ENCODE peak calls at places on chromosomes 12 and 14, in four cellular contexts. One of them, this sample, is unnamed.
A peak's percentile ranks its signal among the peaks of the same experiment; 100 is the strongest.

GRCh38 chr14:86288336-86288735 is 758.4 kb downstream of the FLRT2 start:
- DNase-seq in lower lobe of right lung: no peak
- DNase-seq in tibial artery: no peak
- DNase-seq in GM12878: no peak
- DNase-seq in this sample: no peak

GRCh38 chr12:553216-554000 is 93.7 kb downstream of the B4GALNT3 start:
- DNase-seq in tibial artery: peak; percentile 42
- DNase-seq in GM12878: no peak
- DNase-seq in lower lobe of right lung: no peak
- DNase-seq in this sample: no peak

GRCh38 chr14:101520621-101521305 is 40.5 kb upstream of the DIO3 start:
- DNase-seq in GM12878: no peak
- DNase-seq in lower lobe of right lung: no peak
- DNase-seq in tibial artery: peak; percentile 83
- DNase-seq in this sample: no peak

GRCh38 chr14:65290830-65291229 is 121.7 kb upstream of the FUT8 start:
- DNase-seq in GM12878: no peak
- DNase-seq in tibial artery: no peak
- DNase-seq in lower lobe of right lung: no peak
- DNase-seq in this sample: no peak

GRCh38 chr12:98344034-98344565 is 171.3 kb upstream of the TMPO start:
- DNase-seq in tibial artery: no peak
- DNase-seq in GM12878: no peak
- DNase-seq in lower lobe of right lung: no peak
- DNase-seq in this sample: no peak

GRCh38 chr12:113062502-113063395 is 6.2 kb downstream of the DTX1 start:
- DNase-seq in GM12878: no peak
- DNase-seq in lower lobe of right lung: no peak
- DNase-seq in tibial artery: no peak
- DNase-seq in this sample: peak; percentile 86

GRCh38 chr14:105857816-105858675 is 331.7 kb downstream of the TMEM121 start:
- DNase-seq in tibial artery: no peak
- DNase-seq in GM12878: no peak
- DNase-seq in lower lobe of right lung: peak; percentile 46
- DNase-seq in this sample: peak; percentile 18

GRCh38 chr14:54219281-54220121 is 177.3 kb upstream of the CDKN3 start:
- DNase-seq in GM12878: no peak
- DNase-seq in tibial artery: no peak
- DNase-seq in lower lobe of right lung: no peak
- DNase-seq in this sample: no peak

GRCh38 chr14:91339076-91339475 is 78.5 kb downstream of the CCDC88C start:
- DNase-seq in tibial artery: no peak
- DNase-seq in lower lobe of right lung: no peak
- DNase-seq in GM12878: no peak
- DNase-seq in this sample: no peak

GRCh38 chr14:71628433-71628832 is 303.8 kb upstream of the RGS6 start:
- DNase-seq in lower lobe of right lung: no peak
- DNase-seq in tibial artery: no peak
- DNase-seq in GM12878: no peak
- DNase-seq in this sample: no peak

GRCh38 chr12:6964605-6965025 is 5.8 kb downstream of the PHB2 start:
- DNase-seq in GM12878: no peak
- DNase-seq in tibial artery: no peak
- DNase-seq in lower lobe of right lung: no peak
- DNase-seq in this sample: no peak

GRCh38 chr12:123288751-123289346 is 17.2 kb upstream of the CDK2AP1 start:
- DNase-seq in tibial artery: no peak
- DNase-seq in lower lobe of right lung: no peak
- DNase-seq in GM12878: no peak
- DNase-seq in this sample: no peak

GRCh38 chr12:125136702-125137101 is 71.5 kb downstream of the AACS start:
- DNase-seq in lower lobe of right lung: no peak
- DNase-seq in tibial artery: no peak
- DNase-seq in GM12878: no peak
- DNase-seq in this sample: no peak

GRCh38 chr14:37587438-37587837 is 7.6 kb downstream of the FOXA1 start:
- DNase-seq in tibial artery: no peak
- DNase-seq in lower lobe of right lung: no peak
- DNase-seq in GM12878: no peak
- DNase-seq in this sample: no peak

GRCh38 chr12:109388167-109388563 is 40.5 kb downstream of the MYO1H start:
- DNase-seq in tibial artery: no peak
- DNase-seq in GM12878: no peak
- DNase-seq in lower lobe of right lung: no peak
- DNase-seq in this sample: no peak

GRCh38 chr12:24861751-24862575 is 86.9 kb downstream of the BCAT1 start:
- DNase-seq in tibial artery: no peak
- DNase-seq in GM12878: no peak
- DNase-seq in lower lobe of right lung: no peak
- DNase-seq in this sample: no peak

GRCh38 chr14:58200480-58200841 is 512 bp downstream of the ACTR10 start:
- DNase-seq in lower lobe of right lung: no peak
- DNase-seq in tibial artery: no peak
- DNase-seq in GM12878: no peak
- DNase-seq in this sample: no peak

GRCh38 chr12:30908389-30909087 is 18.0 kb upstream of the TSPAN11 start:
- DNase-seq in GM12878: no peak
- DNase-seq in tibial artery: no peak
- DNase-seq in lower lobe of right lung: no peak
- DNase-seq in this sample: no peak

GRCh38 chr12:53340398-53340797 is 4.2 kb upstream of the SP7 start:
- DNase-seq in lower lobe of right lung: no peak
- DNase-seq in tibial artery: no peak
- DNase-seq in GM12878: no peak
- DNase-seq in this sample: no peak

GRCh38 chr12:109999983-110000505 is 814 bp downstream of the ANKRD13A start:
- DNase-seq in GM12878: no peak
- DNase-seq in lower lobe of right lung: peak; percentile 56
- DNase-seq in tibial artery: peak; percentile 80
- DNase-seq in this sample: peak; percentile 62

GRCh38 chr12:51821423-51822260 is 26.9 kb downstream of the FIGNL2 start:
- DNase-seq in lower lobe of right lung: no peak
- DNase-seq in tibial artery: no peak
- DNase-seq in GM12878: no peak
- DNase-seq in this sample: no peak

GRCh38 chr14:93023802-93024434 is 91.8 kb downstream of the ITPK1 start:
- DNase-seq in lower lobe of right lung: no peak
- DNase-seq in tibial artery: no peak
- DNase-seq in GM12878: no peak
- DNase-seq in this sample: no peak

GRCh38 chr12:117342682-117343081 is 18.7 kb downstream of the NOS1 start:
- DNase-seq in tibial artery: no peak
- DNase-seq in GM12878: no peak
- DNase-seq in lower lobe of right lung: no peak
- DNase-seq in this sample: no peak

GRCh38 chr14:88352299-88353097 is 29.4 kb upstream of the KCNK10 start:
- DNase-seq in lower lobe of right lung: no peak
- DNase-seq in tibial artery: no peak
- DNase-seq in GM12878: no peak
- DNase-seq in this sample: no peak

GRCh38 chr14:20675669-20676068 is 8.7 kb upstream of the RNASE4 start:
- DNase-seq in GM12878: no peak
- DNase-seq in lower lobe of right lung: no peak
- DNase-seq in tibial artery: no peak
- DNase-seq in this sample: no peak

GRCh38 chr12:39798977-39799376 is 179.4 kb upstream of the ABCD2 start:
- DNase-seq in GM12878: no peak
- DNase-seq in lower lobe of right lung: no peak
- DNase-seq in tibial artery: no peak
- DNase-seq in this sample: no peak

GRCh38 chr12:39798429-39798828 is 178.8 kb upstream of the ABCD2 start:
- DNase-seq in tibial artery: no peak
- DNase-seq in GM12878: no peak
- DNase-seq in lower lobe of right lung: peak; percentile 50
- DNase-seq in this sample: no peak

GRCh38 chr12:39792938-39793337 is 173.3 kb upstream of the ABCD2 start:
- DNase-seq in tibial artery: no peak
- DNase-seq in GM12878: no peak
- DNase-seq in lower lobe of right lung: no peak
- DNase-seq in this sample: no peak

DNA sequence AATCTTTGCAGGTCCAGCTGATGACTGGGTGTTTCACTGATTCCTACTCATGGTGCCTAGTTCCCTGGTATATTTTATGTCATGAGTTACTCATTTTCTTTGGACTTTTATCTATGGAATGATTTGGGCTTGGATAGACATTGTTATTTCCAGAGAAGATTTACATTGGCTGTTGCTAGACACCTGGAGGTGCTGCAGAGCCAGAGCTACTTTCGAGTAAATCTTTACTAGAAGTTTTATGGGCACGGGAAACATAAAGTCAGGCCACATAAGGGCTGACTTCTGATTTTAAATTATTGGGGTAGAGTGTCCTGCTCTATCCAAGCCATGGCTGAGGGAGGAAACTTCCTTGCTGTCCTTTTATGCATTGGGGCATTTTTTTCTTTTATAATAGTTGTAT is 175.9 kb upstream of the ABCD2 start:
- DNase-seq in tibial artery: no peak
- DNase-seq in GM12878: no peak
- DNase-seq in lower lobe of right lung: no peak
- DNase-seq in this sample: no peak
- TF ChIP-seq CTCF in tibial artery: no peak
- TF ChIP-seq CTCF in GM12878: no peak
- TF ChIP-seq CTCF in lower lobe of right lung: no peak
- TF ChIP-seq CTCF in this sample: no peak

GRCh38 chr12:71551529-71551928 is 111.9 kb downstream of the LGR5 start:
- DNase-seq in tibial artery: no peak
- DNase-seq in GM12878: no peak
- DNase-seq in lower lobe of right lung: no peak
- DNase-seq in this sample: no peak
- H3K27ac ChIP-seq in tibial artery: no peak overlapping the region
- H3K27ac ChIP-seq in GM12878: no peak overlapping the region
- H3K27ac ChIP-seq in lower lobe of right lung: no peak overlapping the region
- H3K27ac ChIP-seq in this sample: no peak overlapping the region

GRCh38 chr14:79256311-79256879 is 954.9 kb downstream of the DIO2 start:
- DNase-seq in GM12878: no peak
- DNase-seq in lower lobe of right lung: no peak
- DNase-seq in tibial artery: no peak
- DNase-seq in this sample: no peak
- TF ChIP-seq CTCF in GM12878: no peak
- TF ChIP-seq CTCF in lower lobe of right lung: no peak
- TF ChIP-seq CTCF in tibial artery: no peak
- TF ChIP-seq CTCF in this sample: no peak

DNA sequence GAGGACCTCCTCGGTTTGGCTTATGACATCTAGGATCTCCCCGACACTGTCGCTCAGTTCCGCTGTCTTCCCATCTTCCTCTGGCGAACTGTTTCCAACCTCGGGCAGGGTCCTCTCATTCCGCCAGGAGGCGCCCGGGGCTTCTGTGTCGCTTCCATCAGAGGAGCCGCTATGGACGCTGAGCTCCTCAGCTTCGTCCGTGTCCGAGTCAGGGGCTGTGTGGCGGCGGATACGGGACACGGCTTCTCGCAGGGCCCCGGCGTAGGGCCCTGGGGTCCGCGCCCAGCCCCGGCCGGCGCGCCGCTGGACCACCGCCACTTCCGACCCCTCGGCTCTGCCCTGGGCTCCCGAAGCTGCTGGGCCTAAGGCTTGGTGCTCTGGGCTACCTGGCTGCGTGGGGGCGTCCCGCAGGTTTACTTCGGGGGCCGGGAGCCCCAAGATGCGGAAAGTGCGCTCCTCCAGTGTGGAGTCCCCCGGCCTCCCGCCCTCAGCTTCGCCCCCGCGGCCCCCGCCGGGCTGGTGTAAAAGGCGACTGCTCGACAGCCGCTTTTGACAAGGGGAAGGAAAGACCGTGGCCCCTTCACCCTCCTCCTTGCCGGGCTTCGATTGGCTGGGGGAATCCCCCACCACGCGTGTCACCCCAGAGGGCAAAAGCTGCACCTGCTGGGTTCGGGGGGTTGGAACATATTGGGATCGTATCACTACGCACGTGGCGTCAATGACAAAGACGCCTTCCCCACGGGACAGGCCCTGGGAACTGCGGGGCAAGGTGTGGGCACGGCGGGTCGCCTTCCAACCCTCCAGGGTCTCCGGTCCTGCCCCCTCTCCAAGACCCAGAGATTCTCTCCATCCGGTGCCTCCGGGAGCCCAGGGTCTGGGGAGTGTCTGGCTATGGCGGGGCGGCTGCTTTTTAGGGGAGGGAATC is 2.1 kb downstream of the DDN start:
- DNase-seq in tibial artery: peak; percentile 88
- DNase-seq in GM12878: no peak
- DNase-seq in lower lobe of right lung: peak; percentile 86
- DNase-seq in this sample: peak; percentile 79
- H3K27ac ChIP-seq in tibial artery: no peak overlapping the region
- H3K27ac ChIP-seq in GM12878: no peak overlapping the region
- H3K27ac ChIP-seq in lower lobe of right lung: no peak overlapping the region
- H3K27ac ChIP-seq in this sample: no peak overlapping the region

DNA sequence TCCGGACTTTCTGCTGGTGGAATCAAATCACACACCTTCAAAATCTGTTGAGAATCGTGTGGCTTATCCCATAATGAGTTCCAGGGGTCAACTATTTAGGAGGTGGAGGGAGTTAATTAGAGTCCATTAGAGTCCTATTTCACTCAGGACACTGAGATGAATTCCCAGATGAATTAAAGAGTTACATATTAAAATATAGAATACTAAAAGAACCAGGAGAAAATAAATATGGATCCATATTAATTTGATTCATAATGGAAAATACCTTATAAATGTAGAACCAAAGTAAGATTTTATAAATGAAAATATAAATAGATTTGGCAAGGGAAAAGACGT is 44.6 kb upstream of the C14orf132 start:
- DNase-seq in tibial artery: no peak
- DNase-seq in GM12878: no peak
- DNase-seq in lower lobe of right lung: no peak
- DNase-seq in this sample: no peak
- TF ChIP-seq CTCF in tibial artery: no peak
- TF ChIP-seq CTCF in GM12878: no peak
- TF ChIP-seq CTCF in lower lobe of right lung: no peak
- TF ChIP-seq CTCF in this sample: no peak

GRCh38 chr12:11824736-11825135 is 175.3 kb downstream of the ETV6 start:
- DNase-seq in tibial artery: no peak
- DNase-seq in GM12878: no peak
- DNase-seq in lower lobe of right lung: no peak
- DNase-seq in this sample: no peak
- H3K27ac ChIP-seq in tibial artery: peak overlapping the region; percentile 67
- H3K27ac ChIP-seq in GM12878: peak overlapping the region; percentile 83
- H3K27ac ChIP-seq in lower lobe of right lung: no peak overlapping the region
- H3K27ac ChIP-seq in this sample: no peak overlapping the region

This sample was measured in right lobe of liver.